ENCODE peak calls at places on chromosomes 16 and 17, in five cellular contexts. T is LHCN-M2, N is SHP77, L is upper lobe of left lung, H is HFF-Myc. D is an unnamed sample.

GRCh38 chr16:20884240-20884556 is 16.0 kb downstream of the DCUN1D3 start:
- DNase-seq in L (no peak), N (no peak), H (no peak), T (peak), D (no peak)

GRCh38 chr16:73747328-73747727 is 549.3 kb upstream of the PSMD7 start:
- DNase-seq in L (no peak), H (no peak), T (no peak), N (no peak), D (no peak)

GRCh38 chr16:57728336-57729181 is 7.0 kb upstream of the KATNB1 start:
- DNase-seq in T (no peak), H (no peak), N (no peak), L (peak), D (no peak)

GRCh38 chr17:48871551-48872351 is 20.8 kb upstream of the ATP5MC1 start:
- DNase-seq in N (no peak), T (no peak), L (no peak), H (no peak), D (no peak)

GRCh38 chr17:37094391-37094790 is 145.6 kb downstream of the AATF start:
- DNase-seq in H (no peak), L (no peak), N (no peak), T (no peak), D (no peak)

GRCh38 chr16:11372924-11373306 is 27.7 kb downstream of the RMI2 start:
- DNase-seq in T (no peak), N (no peak), H (no peak), L (no peak), D (no peak)

GRCh38 chr17:69501591-69502468 is 87.3 kb downstream of the MAP2K6 start:
- DNase-seq in N (peak), T (peak), H (peak), L (no peak), D (no peak)

GRCh38 chr16:35746281-35746962 is 2287.0 kb downstream of the TP53TG3F start:
- DNase-seq in T (no peak), H (no peak), L (peak), N (no peak), D (no peak)

GRCh38 chr16:88922114-88922825 is 54.7 kb downstream of the CBFA2T3 start:
- DNase-seq in H (peak), N (no peak), T (no peak), L (peak), D (peak)

GRCh38 chr16:76386784-76387183 is 109.6 kb downstream of the CNTNAP4 start:
- DNase-seq in L (no peak), H (no peak), N (no peak), T (no peak), D (no peak)

GRCh38 chr17:436571-436970 is 84.0 kb upstream of the RPH3AL start:
- DNase-seq in H (no peak), N (no peak), L (no peak), T (no peak), D (no peak)

GRCh38 chr17:61144876-61145564 is 254.6 kb upstream of the TBX2 start:
- DNase-seq in N (no peak), T (no peak), H (no peak), L (no peak), D (no peak)

GRCh38 chr17:740240-741055 is 8.1 kb downstream of the TLCD3A start:
- DNase-seq in T (no peak), L (no peak), H (no peak), N (no peak), D (no peak)

GRCh38 chr17:54405826-54406225 is 494.8 kb upstream of the TOM1L1 start:
- DNase-seq in L (no peak), N (no peak), H (no peak), T (no peak), D (no peak)

GRCh38 chr17:6297960-6298359 is 137.0 kb downstream of the AIPL1 start:
- DNase-seq in H (no peak), T (no peak), N (no peak), L (no peak), D (no peak)

GRCh38 chr17:66214893-66215528 is 14.2 kb downstream of the APOH start:
- DNase-seq in H (no peak), L (no peak), T (no peak), N (no peak), D (no peak)